ENCODE peak calls at places on chromosomes 7 and 10, in ten cellular contexts. Q, X, C, P, Z, Y, S, K, H and D are unnamed samples.

GRCh38 chr7:99693427-99694200 is 13.8 kb upstream of the CYP3A5 start:
- DNase-seq in X (peak), Z (no peak), Y (no peak), Q (no peak), H (peak), C (no peak), P (no peak), S (peak), K (no peak), D (no peak)

GRCh38 chr10:31975157-31975765 is 46.6 kb upstream of the ARHGAP12 start:
- DNase-seq in P (no peak), Z (no peak), X (no peak), Y (no peak), H (peak), S (no peak), K (no peak), C (no peak), Q (no peak), D (no peak)

GRCh38 chr10:58576736-58577366 is 64.2 kb downstream of the BICC1 start:
- DNase-seq in Y (no peak), S (no peak), C (no peak), P (no peak), K (no peak), H (no peak), X (no peak), Z (no peak), Q (no peak), D (no peak)

GRCh38 chr10:111175786-111176185 is 99.0 kb downstream of the ADRA2A start:
- DNase-seq in H (no peak), Q (no peak), C (no peak), Z (no peak), X (no peak), Y (no peak), S (no peak), P (no peak), K (no peak), D (no peak)

GRCh38 chr7:155916926-155917655 is 104.8 kb upstream of the SHH start:
- DNase-seq in Q (no peak), Y (no peak), X (no peak), H (no peak), K (no peak), S (peak), P (no peak), Z (no peak), C (no peak), D (no peak)

GRCh38 chr7:44325811-44326241 is 432 bp upstream of the CAMK2B start:
- DNase-seq in P (no peak), X (peak), K (no peak), H (peak), C (no peak), Q (no peak), S (no peak), Z (no peak), Y (no peak), D (no peak)

GRCh38 chr10:118799779-118800178 is 45.0 kb upstream of the CACUL1 start:
- DNase-seq in Y (peak), Q (no peak), H (no peak), C (peak), S (no peak), K (no peak), Z (no peak), X (no peak), P (no peak), D (peak)

GRCh38 chr7:88259656-88260380 is 40.0 kb upstream of the SRI start:
- DNase-seq in P (no peak), Z (no peak), K (no peak), X (no peak), Q (no peak), C (peak), Y (no peak), S (no peak), H (no peak), D (no peak)

GRCh38 chr7:31311465-31312074 is 29.0 kb downstream of the NEUROD6 start:
- DNase-seq in P (no peak), Y (no peak), Z (no peak), S (no peak), C (no peak), H (peak), K (no peak), X (peak), Q (no peak), D (no peak)

GRCh38 chr7:129530881-129531391 is 28.6 kb downstream of the SMKR1 start:
- DNase-seq in Q (peak), S (no peak), H (no peak), Y (no peak), C (peak), K (no peak), P (no peak), X (no peak), Z (no peak), D (peak)

DNA sequence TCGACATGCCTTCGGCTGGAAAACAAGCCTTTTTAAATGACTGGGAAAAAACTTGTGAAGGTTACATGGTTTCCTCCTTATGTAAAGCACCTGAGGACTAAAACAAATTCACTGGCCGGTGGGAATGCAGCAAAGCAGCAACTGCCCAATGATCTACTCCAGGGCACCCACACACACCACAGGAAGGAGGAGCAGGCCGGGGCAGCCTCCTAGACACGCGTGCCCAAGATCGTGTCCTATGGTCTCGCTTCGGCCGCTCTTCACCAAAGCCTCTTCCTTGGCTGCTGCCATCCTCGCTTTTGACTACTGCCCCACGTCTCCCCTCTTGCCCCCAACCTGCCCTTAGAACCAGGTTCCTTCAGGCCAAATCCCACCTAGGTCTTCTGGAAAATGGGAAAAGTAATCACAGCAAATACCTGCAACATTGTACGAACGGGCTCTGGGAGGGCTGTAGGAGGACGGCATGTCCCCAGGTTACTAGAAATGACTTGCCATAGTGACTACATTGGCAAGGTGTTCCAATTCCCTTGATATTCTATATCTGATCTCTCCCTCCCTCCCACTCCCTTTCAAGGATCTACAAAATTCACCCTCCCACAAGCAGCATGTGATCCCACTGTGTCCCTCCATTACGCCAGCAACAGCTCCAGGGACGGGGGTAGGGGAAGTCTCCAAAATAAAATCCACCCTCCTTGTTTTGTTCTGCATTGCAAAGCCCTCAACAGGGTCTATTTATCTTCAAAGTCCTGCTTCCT is 84.9 kb downstream of the RNF216 start:
- DNase-seq in S (no peak), Y (no peak), P (no peak), K (no peak), X (no peak), H (no peak), Q (no peak), C (no peak), Z (no peak), D (no peak)
- H3K27ac ChIP-seq in S (peak), Y (peak), P (peak), K (peak), X (peak), H (no peak), Q (no peak), C (no peak), Z (no peak), D (no peak)

DNA sequence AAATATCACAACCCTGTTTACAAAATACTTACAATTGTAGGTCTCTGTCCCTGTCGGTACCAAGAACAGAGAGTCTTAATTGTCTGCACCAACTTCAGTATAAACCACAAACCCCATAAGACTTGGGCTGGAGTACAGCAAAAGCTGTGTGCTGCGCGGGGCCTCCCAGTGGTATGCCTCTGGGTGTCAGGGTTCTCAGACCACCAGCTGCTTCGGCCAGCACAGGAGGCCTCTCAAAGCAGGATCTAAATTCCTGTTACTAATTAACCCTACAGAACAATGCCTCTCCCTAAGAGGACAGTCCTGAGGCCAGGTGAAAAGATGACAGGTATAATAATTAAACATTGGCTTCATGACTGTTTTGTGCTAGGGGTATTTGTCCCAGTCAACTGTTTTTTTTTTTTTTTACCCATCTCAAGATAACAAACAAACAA is 957 bp upstream of the SVIL start:
- DNase-seq in H (peak), P (no peak), C (no peak), S (no peak), Y (no peak), X (peak), K (no peak), Q (no peak), Z (no peak), D (no peak)
- H3K27ac ChIP-seq in H (no peak), P (peak), C (peak), S (peak), Y (peak), X (peak), K (no peak), Q (peak), Z (peak), D (peak)

DNA sequence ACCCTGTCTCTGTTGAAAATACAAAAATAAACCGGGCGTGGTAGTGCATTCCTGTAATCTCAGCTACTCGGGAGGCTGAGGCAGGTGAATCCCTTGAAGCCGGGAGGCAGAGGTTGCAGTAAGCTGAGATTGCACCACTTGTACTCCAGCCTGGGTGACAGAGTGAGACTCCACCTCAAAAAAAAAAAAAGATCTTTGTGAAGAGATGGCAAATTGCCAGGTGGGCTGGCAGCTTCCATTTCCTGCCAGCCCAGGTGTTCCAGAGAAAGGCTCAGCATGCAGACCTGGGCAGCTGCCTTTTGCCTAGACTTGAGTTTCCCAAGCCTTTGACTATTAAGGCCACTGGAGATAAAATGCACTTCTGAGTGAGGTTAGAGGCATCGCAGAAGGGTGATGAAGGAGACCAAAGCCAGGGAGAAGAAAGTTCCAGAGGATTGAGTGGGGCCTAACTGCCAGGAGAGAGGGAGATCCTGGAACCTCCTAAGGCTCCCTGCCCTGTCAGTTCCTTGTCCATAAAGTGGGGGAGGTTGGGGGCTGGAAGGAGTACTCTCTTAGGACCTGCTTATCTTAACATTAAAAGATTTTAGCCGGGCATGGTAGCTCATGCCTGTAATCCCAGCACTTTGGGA is 10.0 kb upstream of the DDIT4 start:
- DNase-seq in X (no peak), P (no peak), H (no peak), Z (no peak), K (no peak), C (peak), Q (no peak), S (peak), Y (no peak), D (peak)
- H3K27ac ChIP-seq in X (peak), P (no peak), H (no peak), Z (no peak), K (no peak), C (peak), Q (peak), S (peak), Y (no peak), D (peak)

DNA sequence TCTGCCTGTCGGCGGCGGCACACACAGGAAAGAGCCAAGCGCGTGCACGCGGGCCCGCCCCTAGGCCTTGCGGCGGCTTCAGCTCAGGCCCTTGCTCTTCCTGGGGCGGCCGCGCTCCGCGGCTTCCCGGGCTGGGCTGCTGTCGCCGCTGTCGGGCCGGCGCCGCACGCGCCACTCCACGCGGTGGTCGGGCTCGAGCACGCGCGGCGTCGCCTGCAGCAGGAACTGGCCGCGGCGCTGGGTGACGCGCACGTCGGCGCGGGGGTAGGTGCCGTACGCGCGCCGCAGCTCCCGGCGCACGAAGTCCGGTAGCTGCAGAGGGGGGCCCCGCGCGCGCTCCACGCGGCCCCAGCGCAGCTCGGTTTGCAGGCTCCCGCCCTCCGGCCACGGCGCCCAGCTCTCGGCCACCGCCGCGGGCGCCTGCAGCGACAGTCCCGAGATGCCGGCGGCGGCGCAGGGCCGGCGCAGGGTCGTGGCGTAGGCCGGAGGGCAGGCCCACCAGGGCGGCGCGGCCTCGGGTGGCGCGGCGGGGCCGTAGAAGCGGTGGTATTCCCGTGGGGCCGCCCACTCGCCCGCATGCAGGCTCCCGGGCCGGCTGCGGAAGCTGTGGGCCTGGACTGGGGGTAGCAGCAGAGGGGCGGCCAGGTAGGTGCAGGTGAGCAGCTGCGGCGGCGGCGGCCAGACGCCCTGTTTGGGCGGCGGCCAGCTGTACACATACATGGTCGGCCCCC is 804 bp downstream of the C10orf95 start:
- DNase-seq in P (peak), C (peak), Q (peak), Y (peak), H (peak), X (peak), Z (peak), K (peak), S (peak), D (peak)
- H3K27ac ChIP-seq in P (peak), C (peak), Q (peak), Y (peak), H (no peak), X (peak), Z (peak), K (peak), S (peak), D (peak)

GRCh38 chr10:21981118-21981517 is 22.4 kb downstream of the DNAJC1 start:
- DNase-seq in K (no peak), S (no peak), C (no peak), H (no peak), P (no peak), X (no peak), Y (no peak), Z (no peak), Q (no peak), D (no peak)

GRCh38 chr10:21975378-21975990 is 28.0 kb downstream of the DNAJC1 start:
- DNase-seq in S (no peak), Z (no peak), Q (no peak), H (no peak), X (no peak), K (no peak), P (no peak), Y (no peak), C (no peak), D (no peak)

GRCh38 chr10:21976280-21976679 is 27.2 kb downstream of the DNAJC1 start:
- DNase-seq in C (no peak), Q (no peak), Y (no peak), K (no peak), X (no peak), Z (no peak), S (no peak), H (no peak), P (no peak), D (no peak)

GRCh38 chr10:21976739-21977138 is 26.8 kb downstream of the DNAJC1 start:
- DNase-seq in Z (no peak), P (no peak), H (peak), Y (no peak), S (no peak), C (peak), Q (no peak), K (peak), X (no peak), D (no peak)

GRCh38 chr10:21978191-21978862 is 25.2 kb downstream of the DNAJC1 start:
- DNase-seq in Y (no peak), X (no peak), H (no peak), Q (no peak), K (no peak), Z (no peak), S (no peak), P (no peak), C (peak), D (no peak)
- H3K27ac ChIP-seq in Y (no peak), X (no peak), H (no peak), Q (no peak), K (no peak), Z (no peak), S (no peak), P (no peak), C (no peak), D (no peak)

GRCh38 chr10:99983280-99983988 is 26.3 kb downstream of the DNMBP start:
- DNase-seq in K (no peak), H (no peak), C (no peak), P (peak), X (no peak), S (no peak), Q (no peak), Z (no peak), Y (no peak), D (no peak)
- H3K27ac ChIP-seq in K (no peak), H (no peak), C (peak), P (peak), X (peak), S (peak), Q (no peak), Z (no peak), Y (peak), D (peak)

DNA sequence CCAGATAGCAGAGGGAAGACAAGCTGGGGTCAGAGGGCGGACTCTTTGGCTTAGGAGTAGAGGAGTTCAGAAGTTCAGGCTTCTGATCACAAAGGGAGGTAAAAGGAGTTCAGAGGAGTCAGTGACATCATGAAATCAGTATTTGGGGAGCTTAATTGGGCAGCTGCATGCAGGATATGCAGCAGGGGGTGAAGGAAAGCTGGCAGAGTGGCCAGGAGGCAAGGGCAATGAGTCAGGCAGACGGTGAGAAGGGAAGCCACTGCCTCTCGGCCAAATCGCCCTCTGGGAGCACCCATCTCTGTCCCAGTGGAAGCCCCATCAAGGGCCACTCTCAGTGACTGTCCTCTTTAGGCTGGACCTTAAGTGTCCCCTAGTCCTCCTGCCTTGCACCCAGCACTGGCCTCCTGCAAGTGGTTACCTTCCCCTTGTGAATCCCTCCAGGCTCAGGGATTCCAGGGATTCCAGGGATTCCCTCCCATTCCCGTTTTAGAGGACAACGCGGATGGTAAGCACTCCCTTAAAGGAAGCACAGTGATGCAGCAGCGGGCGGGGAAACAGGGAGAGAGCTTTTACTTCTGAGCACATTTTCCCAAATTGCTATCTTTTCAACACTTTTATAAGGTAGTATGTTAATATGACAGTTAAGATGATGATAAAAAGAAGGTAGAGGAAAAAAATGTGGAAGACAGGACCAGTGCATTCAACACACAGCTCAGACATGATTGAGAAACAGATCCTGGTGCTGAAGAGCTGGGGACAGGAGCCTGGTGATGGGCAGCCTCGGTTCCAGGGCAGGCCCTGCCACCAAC is 72.6 kb downstream of the KCNMA1 start:
- DNase-seq in S (no peak), K (no peak), C (peak), Y (peak), X (peak), H (peak), P (no peak), Q (peak), Z (no peak), D (no peak)
- H3K27ac ChIP-seq in S (no peak), K (no peak), C (no peak), Y (peak), X (no peak), H (peak), P (no peak), Q (peak), Z (no peak), D (no peak)

GRCh38 chr10:72389022-72389421 is 34.3 kb upstream of the DNAJB12 start:
- DNase-seq in H (no peak), C (no peak), Z (no peak), P (no peak), X (no peak), Y (no peak), Q (no peak), K (no peak), S (no peak), D (no peak)

GRCh38 chr10:72385724-72386123 is 31.0 kb upstream of the DNAJB12 start:
- DNase-seq in P (no peak), H (no peak), Z (no peak), K (no peak), X (no peak), C (no peak), Q (no peak), S (no peak), Y (no peak), D (no peak)

GRCh38 chr10:72388062-72388461 is 33.3 kb upstream of the DNAJB12 start:
- DNase-seq in Z (no peak), Y (no peak), P (no peak), C (no peak), H (no peak), S (no peak), Q (no peak), K (no peak), X (no peak), D (no peak)

GRCh38 chr10:72390785-72391184 is 36.1 kb upstream of the DNAJB12 start:
- DNase-seq in Y (no peak), Q (no peak), K (no peak), S (no peak), Z (no peak), P (no peak), H (no peak), C (no peak), X (no peak), D (no peak)

GRCh38 chr10:72387187-72387586 is 32.5 kb upstream of the DNAJB12 start:
- DNase-seq in Q (no peak), C (no peak), P (no peak), Y (no peak), Z (no peak), H (no peak), K (no peak), X (no peak), S (no peak), D (no peak)
- H3K27ac ChIP-seq in Q (no peak), C (no peak), P (no peak), Y (no peak), Z (no peak), H (no peak), K (no peak), X (no peak), S (no peak), D (no peak)

GRCh38 chr10:4181075-4181474 is 396.1 kb upstream of the KLF6 start:
- DNase-seq in C (no peak), Y (no peak), P (no peak), S (no peak), H (no peak), K (no peak), X (no peak), Q (no peak), Z (no peak), D (no peak)
- H3K27ac ChIP-seq in C (no peak), Y (no peak), P (no peak), S (peak), H (no peak), K (no peak), X (no peak), Q (no peak), Z (no peak), D (no peak)

GRCh38 chr7:157840913-157841756 is 504.3 kb downstream of the DNAJB6 start:
- DNase-seq in X (peak), Y (no peak), H (peak), C (no peak), Z (no peak), P (no peak), K (no peak), S (no peak), Q (no peak), D (no peak)
- H3K27ac ChIP-seq in X (no peak), Y (no peak), H (no peak), C (no peak), Z (no peak), P (no peak), K (no peak), S (no peak), Q (no peak), D (no peak)